ENCODE peak calls at places on chromosomes 2 and 18, in six cellular contexts. I is nephron progenitor cell; R is lower leg skin; A is fibroblast of mammary gland; Z is cardiac muscle cell; J is stimulated activated effector memory CD8-positive, alpha-beta T cell treated with anti-CD3 and anti-CD28 coated beads, Interleukin-12 subunit alpha, Interleukin-12 subunit beta, amount 100 ng/mL, for 72 hours. W is an unnamed sample.

GRCh38 chr18:27411911-27412310 is 226.8 kb upstream of the CHST9 start:
- DNase-seq in I (no peak), R (no peak), A (peak; percentile 6), Z (peak; percentile 0), J (no peak), W (no peak)

GRCh38 chr2:24459224-24459799 is 31.7 kb upstream of the NCOA1 start:
- DNase-seq in I (no peak), R (no peak), A (no peak), Z (no peak), J (no peak), W (no peak)

GRCh38 chr2:132009874-132010521 is 151.8 kb downstream of the ANKRD30BL start:
- DNase-seq in I (peak; percentile 5), R (no peak), A (no peak), Z (no peak), J (no peak), W (peak; percentile 63)

GRCh38 chr2:53095227-53095626 is 672.4 kb upstream of the CHAC2 start:
- DNase-seq in I (no peak), R (no peak), A (no peak), Z (no peak), J (no peak), W (no peak)

GRCh38 chr2:111167238-111168162 is 46.8 kb downstream of the BCL2L11 start:
- DNase-seq in I (no peak), R (no peak), A (no peak), Z (no peak), J (no peak), W (no peak)

GRCh38 chr2:106269591-106270291 is 75.6 kb upstream of the UXS1 start:
- DNase-seq in I (no peak), R (peak; percentile 28), A (no peak), Z (peak; percentile 12), J (peak; percentile 12), W (peak; percentile 83)

GRCh38 chr18:22110482-22110924 is 58.9 kb upstream of the GATA6 start:
- DNase-seq in I (no peak), R (no peak), A (no peak), Z (no peak), J (no peak), W (no peak)

GRCh38 chr2:224958873-224959272 is 83.4 kb downstream of the DOCK10 start:
- DNase-seq in I (no peak), R (no peak), A (peak; percentile 23), Z (no peak), J (no peak), W (no peak)

GRCh38 chr2:118251427-118251826 is 163.2 kb downstream of the INSIG2 start:
- DNase-seq in I (no peak), R (no peak), A (no peak), Z (no peak), J (no peak), W (no peak)

GRCh38 chr2:212208467-212208866 is 330.1 kb downstream of the ERBB4 start:
- DNase-seq in I (no peak), R (no peak), A (no peak), Z (no peak), J (no peak), W (no peak)

GRCh38 chr2:111706481-111707001 is 177.5 kb downstream of the ANAPC1 start:
- DNase-seq in I (no peak), R (no peak), A (no peak), Z (no peak), J (no peak), W (no peak)

GRCh38 chr2:151193576-151193975 is 68.1 kb downstream of the RBM43 start:
- DNase-seq in I (no peak), R (no peak), A (no peak), Z (no peak), J (no peak), W (no peak)

GRCh38 chr2:195543063-195543462 is 114.0 kb upstream of the SLC39A10 start:
- DNase-seq in I (no peak), R (no peak), A (no peak), Z (no peak), J (no peak), W (no peak)

GRCh38 chr18:37284260-37284659 is 281.3 kb downstream of the CELF4 start:
- DNase-seq in I (no peak), R (no peak), A (no peak), Z (no peak), J (no peak), W (no peak)

GRCh38 chr2:26536371-26537068 is 58.6 kb upstream of the OTOF start:
- DNase-seq in I (no peak), R (no peak), A (no peak), Z (no peak), J (no peak), W (peak; percentile 71)

GRCh38 chr2:203713381-203713780 is 6.9 kb downstream of the CD28 start:
- DNase-seq in I (no peak), R (no peak), A (no peak), Z (no peak), J (no peak), W (no peak)

GRCh38 chr18:24544141-24544498 is 83.7 kb downstream of the HRH4 start:
- DNase-seq in I (peak; percentile 29), R (no peak), A (peak; percentile 36), Z (peak; percentile 44), J (no peak), W (no peak)

GRCh38 chr18:58565021-58565420 is 63.9 kb downstream of the ALPK2 start:
- DNase-seq in I (no peak), R (no peak), A (no peak), Z (no peak), J (no peak), W (no peak)

GRCh38 chr18:74172697-74173433 is 24.5 kb downstream of the TIMM21 start:
- DNase-seq in I (no peak), R (no peak), A (no peak), Z (no peak), J (no peak), W (no peak)

GRCh38 chr2:79219383-79219988 is 59.9 kb upstream of the REG3A start:
- DNase-seq in I (peak; percentile 47), R (no peak), A (peak; percentile 59), Z (peak; percentile 43), J (no peak), W (no peak)

GRCh38 chr18:78726326-78727056 is 253.1 kb upstream of the SALL3 start:
- DNase-seq in I (no peak), R (no peak), A (no peak), Z (no peak), J (no peak), W (peak; percentile 73)

GRCh38 chr2:106789185-106789584 is 96.8 kb downstream of the ST6GAL2 start:
- DNase-seq in I (no peak), R (no peak), A (peak; percentile 7), Z (no peak), J (no peak), W (no peak)

GRCh38 chr2:41409328-41409727 is 638.5 kb upstream of the PKDCC start:
- DNase-seq in I (no peak), R (no peak), A (no peak), Z (no peak), J (no peak), W (no peak)

GRCh38 chr2:46257476-46257875 is 39.7 kb upstream of the EPAS1 start:
- DNase-seq in I (no peak), R (no peak), A (peak; percentile 61), Z (peak; percentile 76), J (no peak), W (no peak)

GRCh38 chr2:128159437-128159836 is 68.4 kb downstream of the UGGT1 start:
- DNase-seq in I (no peak), R (no peak), A (no peak), Z (no peak), J (no peak), W (no peak)

GRCh38 chr2:173979721-173980351 is 14.7 kb upstream of the SP3 start:
- DNase-seq in I (no peak), R (no peak), A (peak; percentile 82), Z (peak; percentile 88), J (no peak), W (no peak)

GRCh38 chr2:2846379-2847130 is 515.5 kb upstream of the MYT1L start:
- DNase-seq in I (peak; percentile 33), R (no peak), A (no peak), Z (no peak), J (no peak), W (no peak)

GRCh38 chr2:223058952-223059716 is 7.1 kb downstream of the KCNE4 start:
- DNase-seq in I (no peak), R (no peak), A (peak; percentile 41), Z (no peak), J (no peak), W (no peak)

GRCh38 chr2:166700079-166700478 is 188.2 kb upstream of the XIRP2 start:
- DNase-seq in I (no peak), R (no peak), A (peak; percentile 5), Z (peak; percentile 1), J (no peak), W (no peak)

GRCh38 chr2:159076233-159076632 is 107.8 kb downstream of the TANC1 start:
- DNase-seq in I (no peak), R (no peak), A (peak; percentile 95), Z (peak; percentile 93), J (no peak), W (no peak)

GRCh38 chr18:34710430-34711386 is 610 bp downstream of the DTNA start:
- DNase-seq in I (peak; percentile 7), R (no peak), A (peak; percentile 77), Z (peak; percentile 74), J (no peak), W (no peak)

GRCh38 chr2:217434183-217434620 is 568.6 kb downstream of the TNS1 start:
- DNase-seq in I (peak; percentile 77), R (peak; percentile 86), A (peak; percentile 98), Z (peak; percentile 98), J (no peak), W (peak; percentile 92)

GRCh38 chr2:233928594-233929351 is 11.6 kb downstream of the TRPM8 start:
- DNase-seq in I (peak; percentile 64), R (no peak), A (peak; percentile 35), Z (peak; percentile 63), J (no peak), W (no peak)